ENCODE peak calls at places on chromosomes 2 and 18, in six cellular contexts. Z is H9, X is esophagus squamous epithelium, M is lower lobe of right lung, E is AG04449, H is kidney. U is an unnamed sample.

GRCh38 chr2:149612122-149612521 is 24.5 kb upstream of the MMADHC start:
- DNase-seq in H (peak), X (no peak), M (no peak), Z (no peak), E (no peak), U (no peak)

GRCh38 chr2:80711915-80712314 is 407.4 kb upstream of the LRRTM1 start:
- DNase-seq in H (no peak), X (no peak), Z (no peak), M (no peak), E (no peak), U (no peak)

GRCh38 chr2:231187736-231188505 is 10.5 kb upstream of the ARMC9 start:
- DNase-seq in H (peak), M (no peak), E (peak), X (no peak), Z (no peak), U (no peak)

GRCh38 chr2:66555511-66556324 is 120.8 kb downstream of the MEIS1 start:
- DNase-seq in Z (no peak), E (no peak), M (no peak), H (no peak), X (no peak), U (no peak)

GRCh38 chr2:223585691-223586090 is 16.5 kb downstream of the SCG2 start:
- DNase-seq in M (no peak), X (no peak), Z (no peak), H (no peak), E (no peak), U (peak)

GRCh38 chr2:26086155-26086634 is 52.3 kb downstream of the RAB10 start:
- DNase-seq in X (no peak), M (no peak), H (no peak), E (peak), Z (no peak), U (peak)

GRCh38 chr2:61275575-61276184 is 113.7 kb downstream of the C2orf74 start:
- DNase-seq in E (no peak), X (no peak), Z (no peak), M (no peak), H (no peak), U (no peak)

GRCh38 chr2:227257820-227258219 is 67.2 kb upstream of the MFF start:
- DNase-seq in Z (no peak), H (no peak), M (no peak), E (no peak), X (no peak), U (no peak)

GRCh38 chr2:54557601-54558187 is 101.6 kb downstream of the SPTBN1 start:
- DNase-seq in M (peak), H (peak), E (no peak), Z (peak), X (peak), U (peak)

GRCh38 chr2:714005-714741 is 37.0 kb upstream of the TMEM18 start:
- DNase-seq in M (no peak), Z (no peak), X (no peak), H (no peak), E (no peak), U (peak)

GRCh38 chr18:23998811-23999210 is 15.7 kb upstream of the TTC39C start:
- DNase-seq in M (no peak), E (no peak), X (no peak), Z (no peak), H (no peak), U (peak)

GRCh38 chr2:101679037-101679726 is 18.3 kb upstream of the MAP4K4 start:
- DNase-seq in M (no peak), X (no peak), E (peak), H (no peak), Z (no peak), U (peak)

GRCh38 chr2:200396726-200397348 is 90.3 kb downstream of the SPATS2L start:
- DNase-seq in X (no peak), E (no peak), Z (no peak), H (no peak), M (no peak), U (no peak)

GRCh38 chr2:233443511-233444183 is 89.4 kb downstream of the DGKD start:
- DNase-seq in M (peak), X (no peak), E (peak), H (no peak), Z (peak), U (peak)

GRCh38 chr2:100018794-100019193 is 123.6 kb downstream of the AFF3 start:
- DNase-seq in H (no peak), Z (no peak), E (peak), X (no peak), M (no peak), U (no peak)

GRCh38 chr2:151805343-151805742 is 22.9 kb downstream of the ARL5A start:
- DNase-seq in Z (no peak), M (no peak), E (no peak), X (no peak), H (no peak), U (no peak)

GRCh38 chr2:154623819-154624218 is 74.7 kb upstream of the KCNJ3 start:
- DNase-seq in H (no peak), E (no peak), X (no peak), M (no peak), Z (peak), U (peak)

GRCh38 chr2:170974304-170974993 is 45.4 kb downstream of the GORASP2 start:
- DNase-seq in E (no peak), M (no peak), Z (no peak), X (no peak), H (no peak), U (peak)

GRCh38 chr18:3544537-3544936 is 94.6 kb downstream of the TGIF1 start:
- DNase-seq in M (no peak), Z (no peak), H (no peak), E (no peak), X (no peak), U (no peak)

GRCh38 chr2:56248965-56249742 is 65.4 kb downstream of the CCDC85A start:
- DNase-seq in H (no peak), X (no peak), Z (no peak), M (no peak), E (no peak), U (no peak)

GRCh38 chr2:193703411-193703810 is 1508.7 kb upstream of the TMEFF2 start:
- DNase-seq in Z (no peak), E (no peak), M (no peak), X (no peak), H (no peak), U (no peak)

DNA sequence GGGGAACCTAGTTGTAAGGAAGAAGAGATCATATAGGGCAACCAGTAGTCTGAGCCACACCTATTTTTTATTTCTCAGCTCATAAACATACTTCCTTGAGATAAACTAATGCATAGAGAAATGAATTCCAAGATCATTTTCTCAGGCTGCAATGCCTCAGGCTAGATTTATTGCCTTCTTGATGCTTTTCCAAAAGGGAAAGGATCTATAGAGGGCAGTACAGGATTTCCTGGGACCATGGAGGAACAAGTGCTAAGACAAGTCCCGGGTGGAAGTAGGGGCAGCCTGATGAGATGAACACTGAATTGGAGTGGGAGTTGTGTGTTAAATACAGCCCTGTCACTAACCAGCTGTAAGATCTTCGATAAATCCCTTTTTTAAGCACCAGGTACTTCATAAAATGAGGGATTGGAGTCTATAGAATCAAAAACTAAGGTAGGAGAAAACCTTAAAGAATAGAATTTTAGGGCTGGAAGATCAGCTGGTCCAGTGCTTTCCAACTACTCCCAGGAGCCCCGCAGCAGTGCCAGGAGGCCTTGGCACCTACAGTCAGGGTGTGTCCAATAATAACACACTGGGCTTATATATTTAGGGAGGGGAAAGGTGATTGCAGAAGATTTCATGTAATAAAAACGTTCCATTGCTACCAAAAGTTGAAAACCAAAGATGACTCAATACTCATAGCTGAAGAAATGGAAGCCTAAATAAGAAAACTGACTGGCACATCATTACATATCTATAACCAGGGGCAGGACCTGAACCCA is 58.1 kb downstream of the SERTAD2 start:
- DNase-seq in M (no peak), H (no peak), X (no peak), Z (no peak), E (no peak), U (peak)
- TF ChIP-seq CTCF in M (no peak), H (no peak), X (no peak), Z (peak), E (peak), U (no peak)

GRCh38 chr2:129885735-129886134 is 93.7 kb upstream of the RAB6C start:
- DNase-seq in E (no peak), H (no peak), Z (peak), M (no peak), X (no peak), U (no peak)
- TF ChIP-seq CTCF in E (no peak), H (peak), Z (peak), M (no peak), X (no peak), U (no peak)

DNA sequence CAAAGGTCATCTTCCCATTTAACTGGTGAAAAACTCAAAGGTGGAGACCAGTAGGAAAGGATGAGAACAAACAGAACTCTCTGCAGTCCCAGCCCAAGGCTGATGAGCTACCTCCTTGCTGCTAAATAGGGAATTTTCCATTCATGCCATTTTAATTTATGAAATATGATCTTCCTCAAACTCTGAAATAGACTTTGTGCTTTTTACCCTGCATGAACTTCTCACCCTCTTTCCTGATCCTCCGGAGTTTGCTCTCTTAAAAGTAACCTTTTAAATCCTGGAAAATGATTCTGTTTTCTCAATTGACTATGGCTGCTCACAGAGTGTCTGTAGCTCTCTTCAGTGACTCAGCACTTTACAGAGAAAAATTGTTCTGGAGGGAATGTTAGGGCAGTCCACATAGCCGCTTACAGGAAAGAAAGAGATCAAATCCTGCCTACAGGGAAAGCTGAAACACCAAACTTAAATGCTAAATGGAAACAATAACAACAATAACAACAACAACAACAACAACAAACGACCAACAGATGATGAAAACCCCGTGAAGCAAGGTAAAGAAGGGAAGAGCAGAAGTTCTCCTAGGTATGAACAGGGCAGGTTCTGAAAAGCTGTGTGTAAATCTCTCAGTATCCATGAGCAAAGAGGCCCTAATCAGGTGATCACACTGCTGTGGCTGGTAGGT is 79.8 kb upstream of the SESTD1 start:
- DNase-seq in X (no peak), E (no peak), M (no peak), H (no peak), Z (no peak), U (no peak)
- TF ChIP-seq CTCF in X (no peak), E (no peak), M (no peak), H (no peak), Z (no peak), U (no peak)

GRCh38 chr2:3192920-3193319 is 184.7 kb downstream of the EIPR1 start:
- DNase-seq in H (no peak), Z (no peak), M (no peak), X (no peak), E (no peak), U (no peak)
- TF ChIP-seq CTCF in H (no peak), Z (peak), M (no peak), X (no peak), E (no peak), U (no peak)